ENCODE peak calls at places on chromosomes 4 and X, in five cellular contexts. L, G, K, W and D are unnamed samples.

GRCh38 chrX:2342281-2342688 is 158.5 kb downstream of the DHRSX start:
- DNase-seq in L (no peak), G (no peak), K (no peak), W (no peak), D (no peak)

GRCh38 chrX:112011376-112011775 is 71.2 kb downstream of the TRPC5 start:
- DNase-seq in L (no peak), G (peak), K (no peak), W (peak), D (no peak)

GRCh38 chrX:24125028-24125612 is 24.4 kb upstream of the ZFX start:
- DNase-seq in L (no peak), G (no peak), K (no peak), W (no peak), D (no peak)

GRCh38 chrX:44733931-44734330 is 109.9 kb upstream of the DUSP21 start:
- DNase-seq in L (no peak), G (no peak), K (no peak), W (no peak), D (no peak)

GRCh38 chr4:48228887-48229462 is 40.7 kb downstream of the TEC start:
- DNase-seq in L (no peak), G (no peak), K (no peak), W (no peak), D (no peak)

GRCh38 chrX:56733459-56734046 is 4.5 kb downstream of the NBDY start:
- DNase-seq in L (peak), G (peak), K (peak), W (peak), D (peak)

GRCh38 chr4:127782025-127782274 is 172 bp upstream of the HSPA4L start:
- DNase-seq in L (peak), G (peak), K (peak), W (peak), D (peak)

GRCh38 chr4:25779021-25779420 is 83.8 kb downstream of the SEL1L3 start:
- DNase-seq in L (no peak), G (no peak), K (no peak), W (no peak), D (no peak)

GRCh38 chr4:72451349-72451748 is 117.7 kb downstream of the ADAMTS3 start:
- DNase-seq in L (no peak), G (no peak), K (no peak), W (no peak), D (no peak)

GRCh38 chr4:165974647-165975335 is 101.8 kb downstream of the TLL1 start:
- DNase-seq in L (no peak), G (no peak), K (no peak), W (no peak), D (no peak)

GRCh38 chr4:156598138-156598681 is 373.4 kb downstream of the PDGFC start:
- DNase-seq in L (no peak), G (no peak), K (no peak), W (no peak), D (peak)

GRCh38 chr4:177100307-177100706 is 209.4 kb upstream of the NEIL3 start:
- DNase-seq in L (no peak), G (peak), K (no peak), W (no peak), D (no peak)

GRCh38 chr4:22202351-22203343 is 254.1 kb upstream of the KCNIP4 start:
- DNase-seq in L (no peak), G (no peak), K (no peak), W (no peak), D (no peak)

GRCh38 chr4:101711590-101712255 is 78.8 kb upstream of the BANK1 start:
- DNase-seq in L (no peak), G (no peak), K (no peak), W (no peak), D (no peak)

GRCh38 chr4:37562592-37562991 is 123.6 kb downstream of the RELL1 start:
- DNase-seq in L (no peak), G (no peak), K (no peak), W (no peak), D (no peak)

GRCh38 chrX:143663755-143664154 is 27.9 kb upstream of the SLITRK4 start:
- DNase-seq in L (no peak), G (peak), K (no peak), W (no peak), D (no peak)

GRCh38 chr4:54378461-54378860 is 149.4 kb downstream of the PDGFRA start:
- DNase-seq in L (no peak), G (no peak), K (no peak), W (no peak), D (no peak)

GRCh38 chr4:185086053-185086452 is 57.0 kb upstream of the SLC25A4 start:
- DNase-seq in L (peak), G (peak), K (no peak), W (peak), D (no peak)

GRCh38 chrX:40109288-40110008 is 11.7 kb upstream of the BCOR start:
- DNase-seq in L (peak), G (peak), K (peak), W (peak), D (no peak)

GRCh38 chrX:134999469-134999868 is 8.7 kb downstream of the SMIM10 start:
- DNase-seq in L (no peak), G (peak), K (no peak), W (peak), D (no peak)

GRCh38 chr4:10173754-10174749 is 57.5 kb upstream of the WDR1 start:
- DNase-seq in L (no peak), G (no peak), K (peak), W (no peak), D (no peak)

GRCh38 chr4:70688795-70689231 is 481 bp downstream of the UTP3 start:
- DNase-seq in L (no peak), G (peak), K (no peak), W (peak), D (no peak)

GRCh38 chrX:121641560-121641959 is 594.1 kb downstream of the GLUD2 start:
- DNase-seq in L (no peak), G (no peak), K (no peak), W (no peak), D (no peak)

GRCh38 chr4:139918591-139918990 is 235.4 kb downstream of the MAML3 start:
- DNase-seq in L (no peak), G (no peak), K (no peak), W (no peak), D (no peak)

GRCh38 chrX:17567173-17567572 is 170.1 kb upstream of the SCML1 start:
- DNase-seq in L (no peak), G (no peak), K (no peak), W (no peak), D (no peak)

GRCh38 chrX:17007134-17007768 is 60.8 kb downstream of the REPS2 start:
- DNase-seq in L (no peak), G (peak), K (no peak), W (peak), D (no peak)

GRCh38 chr4:168098257-168098717 is 6.0 kb downstream of the ANXA10 start:
- DNase-seq in L (no peak), G (no peak), K (no peak), W (no peak), D (no peak)

GRCh38 chrX:7216981-7217587 is 69.1 kb upstream of the PUDP start:
- DNase-seq in L (no peak), G (no peak), K (no peak), W (no peak), D (no peak)

GRCh38 chrX:148806145-148806868 is 305.9 kb downstream of the AFF2 start:
- DNase-seq in L (no peak), G (no peak), K (no peak), W (peak), D (no peak)

GRCh38 chrX:150779367-150779766 is 86.2 kb downstream of the MTMR1 start:
- DNase-seq in L (no peak), G (no peak), K (no peak), W (no peak), D (no peak)

GRCh38 chr4:169341490-169341889 is 70.7 kb upstream of the SH3RF1 start:
- DNase-seq in L (no peak), G (no peak), K (no peak), W (no peak), D (peak)

GRCh38 chr4:168803727-168804126 is 206.3 kb downstream of the CBR4 start:
- DNase-seq in L (no peak), G (peak), K (peak), W (peak), D (peak)

GRCh38 chrX:104641176-104641575 is 75.2 kb downstream of the IL1RAPL2 start:
- DNase-seq in L (peak), G (peak), K (no peak), W (no peak), D (no peak)

GRCh38 chr4:184649971-184650855 is 675 bp downstream of the PRIMPOL start:
- DNase-seq in L (peak), G (peak), K (peak), W (peak), D (no peak)

GRCh38 chr4:19329631-19330030 is 922.1 kb upstream of the SLIT2 start:
- DNase-seq in L (no peak), G (no peak), K (no peak), W (no peak), D (peak)

GRCh38 chrX:132636080-132636479 is 147.2 kb upstream of the MBNL3 start:
- DNase-seq in L (no peak), G (peak), K (no peak), W (no peak), D (no peak)

GRCh38 chr4:100657187-100657586 is 139.4 kb upstream of the EMCN start:
- DNase-seq in L (no peak), G (no peak), K (no peak), W (no peak), D (no peak)

GRCh38 chr4:129113919-129114318 is 18.0 kb downstream of the C4orf33 start:
- DNase-seq in L (no peak), G (no peak), K (no peak), W (no peak), D (no peak)

GRCh38 chr4:129110931-129111330 is 15.0 kb downstream of the C4orf33 start:
- DNase-seq in L (no peak), G (no peak), K (no peak), W (peak), D (no peak)

GRCh38 chr4:129109965-129110824 is 14.2 kb downstream of the C4orf33 start:
- DNase-seq in L (no peak), G (peak), K (no peak), W (no peak), D (no peak)

GRCh38 chr4:129111919-129112318 is 16.0 kb downstream of the C4orf33 start:
- DNase-seq in L (no peak), G (no peak), K (no peak), W (no peak), D (no peak)

DNA sequence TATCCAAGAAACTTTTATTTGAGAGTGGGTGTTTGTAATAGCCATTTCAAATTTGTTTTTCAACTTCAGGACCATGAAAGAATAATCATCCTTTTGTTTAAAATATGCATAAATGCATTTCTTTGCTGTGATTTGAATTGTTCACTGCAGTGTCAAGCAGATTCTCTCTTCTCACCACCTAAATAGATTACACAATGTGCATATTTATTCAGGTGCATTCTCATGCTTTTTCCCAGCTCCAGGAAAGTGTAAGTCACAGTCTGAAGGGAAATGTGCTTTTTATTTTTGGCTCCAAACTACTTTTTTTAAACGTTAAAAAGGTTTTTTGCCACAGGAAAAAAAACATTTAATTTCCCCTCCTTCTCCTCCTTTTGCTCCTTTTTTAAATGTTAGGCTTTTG is 17.5 kb downstream of the C4orf33 start:
- DNase-seq in L (no peak), G (no peak), K (no peak), W (no peak), D (no peak)
- TF ChIP-seq CTCF in L (no peak), G (no peak), K (no peak), W (no peak), D (no peak)

DNA sequence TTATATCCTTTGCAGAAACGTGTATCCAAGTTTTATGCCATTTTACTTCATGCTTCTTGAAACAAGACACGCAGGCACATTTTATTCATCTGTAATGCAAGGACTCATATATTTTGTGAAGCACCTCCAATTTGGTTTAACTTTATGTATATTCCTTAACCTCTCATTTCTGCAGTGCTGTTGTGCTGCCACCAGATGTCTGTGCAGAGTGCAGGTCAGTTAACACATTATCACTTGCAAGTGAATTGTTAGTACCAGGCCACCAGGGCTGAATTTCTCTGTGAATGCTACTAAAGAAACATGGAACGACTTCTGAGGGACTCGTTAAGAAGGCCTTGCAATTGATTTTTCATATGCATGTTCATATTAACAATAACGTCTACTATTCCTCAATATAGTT is 770.4 kb downstream of the NLGN4X start:
- DNase-seq in L (peak), G (peak), K (no peak), W (peak), D (no peak)
- TF ChIP-seq CTCF in L (no peak), G (peak), K (no peak), W (peak), D (no peak)

DNA sequence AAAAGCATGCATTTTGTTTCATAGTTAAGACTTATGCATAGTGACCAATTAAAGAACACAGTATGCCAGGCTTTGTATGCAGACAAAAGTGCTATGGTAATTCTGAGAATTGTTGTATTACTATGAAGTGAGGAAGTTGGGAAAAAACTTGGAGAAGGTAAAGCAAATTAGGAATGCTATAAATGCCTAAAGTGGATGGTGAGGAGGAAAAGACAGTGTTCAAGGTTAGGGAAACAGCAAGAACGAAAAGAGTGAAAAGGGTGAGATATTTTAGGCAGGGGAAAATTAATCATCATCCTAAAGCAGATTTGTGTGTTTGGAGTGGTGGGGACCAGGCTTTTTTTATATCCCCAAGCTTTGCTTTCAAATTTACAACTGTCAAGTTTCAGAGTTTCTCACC is 10.5 kb upstream of the BMP2K start:
- DNase-seq in L (no peak), G (no peak), K (no peak), W (no peak), D (no peak)
- TF ChIP-seq CTCF in L (no peak), G (no peak), K (no peak), W (no peak), D (no peak)

DNA sequence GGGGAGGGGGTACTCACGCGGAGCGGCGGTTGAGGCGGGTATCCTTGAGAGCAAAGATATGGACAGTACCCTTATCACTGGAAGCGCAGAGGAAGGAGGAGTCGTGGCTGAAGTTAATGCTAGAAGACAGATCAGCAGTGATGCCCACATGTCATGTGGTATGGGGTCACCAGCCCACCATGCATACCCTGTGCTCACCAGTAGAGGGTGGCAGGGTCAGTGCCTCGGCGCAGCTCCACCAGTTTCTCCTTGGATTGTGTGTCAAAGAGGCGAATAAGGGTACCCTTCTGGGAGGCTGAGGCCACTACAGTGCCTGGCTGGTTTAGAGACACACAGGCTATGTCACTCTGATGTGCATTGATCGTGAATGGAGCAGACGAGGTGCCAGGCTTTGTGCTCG is 1.5 kb upstream of the PRAF2 start:
- DNase-seq in L (no peak), G (no peak), K (no peak), W (no peak), D (no peak)
- TF ChIP-seq CTCF in L (no peak), G (peak), K (no peak), W (no peak), D (no peak)

GRCh38 chr4:82462415-82462831 is 32.0 kb downstream of the ENOPH1 start:
- DNase-seq in L (peak), G (peak), K (peak), W (peak), D (peak)
- TF ChIP-seq CTCF in L (peak), G (peak), K (peak), W (peak), D (peak)

GRCh38 chr4:75698162-75698962 is 25.2 kb upstream of the G3BP2 start:
- DNase-seq in L (no peak), G (peak), K (no peak), W (no peak), D (no peak)

GRCh38 chr4:75705198-75705712 is 19.1 kb upstream of the USO1 start:
- DNase-seq in L (no peak), G (peak), K (no peak), W (peak), D (no peak)

GRCh38 chr4:75699299-75699698 is 25.1 kb upstream of the USO1 start:
- DNase-seq in L (no peak), G (no peak), K (no peak), W (peak), D (no peak)

GRCh38 chr4:75698963-75699228 is 25.5 kb upstream of the USO1 start:
- DNase-seq in L (no peak), G (no peak), K (no peak), W (no peak), D (no peak)

DNA sequence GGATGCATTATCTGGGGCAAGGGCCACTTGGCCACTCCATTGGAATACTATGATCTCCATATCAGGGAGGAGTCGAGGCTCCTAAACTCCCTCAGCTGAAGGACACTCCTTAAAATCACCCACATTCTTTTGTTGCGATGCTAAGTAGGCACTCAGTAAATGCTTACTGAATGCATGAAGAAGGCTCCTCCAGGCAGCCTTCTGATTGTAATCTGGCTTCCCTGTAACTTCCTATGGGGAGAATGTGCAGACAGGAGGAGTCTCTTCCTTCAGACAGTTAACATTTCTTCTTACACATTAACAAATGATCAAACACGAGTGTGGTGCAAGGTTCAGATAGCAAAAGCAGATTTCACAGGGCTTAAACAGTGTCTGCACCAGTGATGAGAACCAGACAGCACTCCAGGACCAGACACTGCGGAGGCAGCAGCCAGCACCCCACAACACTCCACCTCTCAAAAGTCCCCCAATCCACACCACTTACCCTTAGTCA is 21.4 kb upstream of the USO1 start:
- DNase-seq in L (no peak), G (peak), K (no peak), W (no peak), D (no peak)
- TF ChIP-seq CTCF in L (no peak), G (no peak), K (no peak), W (no peak), D (no peak)